ENCODE peak calls at places on chromosomes 1 and 21, in six cellular contexts. E, Y, V, R, K and Z are unnamed samples.

GRCh38 chr1:106268070-106268469 is 788.4 kb upstream of the PRMT6 start:
- DNase-seq in V (peak), R (peak), K (no peak), E (no peak), Y (no peak), Z (no peak)

GRCh38 chr1:205077934-205078311 is 6.3 kb downstream of the TMEM81 start:
- DNase-seq in V (peak), E (no peak), Y (no peak), K (no peak), R (peak), Z (no peak)

GRCh38 chr1:23947366-23947765 is 12.3 kb upstream of the PNRC2 start:
- DNase-seq in K (no peak), Y (no peak), V (no peak), R (no peak), E (no peak), Z (no peak)

GRCh38 chr1:85496881-85497582 is 32.1 kb upstream of the DDAH1 start:
- DNase-seq in V (no peak), R (peak), K (no peak), Y (no peak), E (no peak), Z (no peak)

GRCh38 chr1:235923466-235924008 is 56.8 kb upstream of the LYST start:
- DNase-seq in Y (no peak), R (peak), K (no peak), V (peak), E (no peak), Z (no peak)

GRCh38 chr1:167899253-167899681 is 14.7 kb downstream of the ADCY10 start:
- DNase-seq in Y (no peak), E (peak), R (no peak), K (no peak), V (peak), Z (no peak)

GRCh38 chr1:66943361-66943969 is 18.7 kb downstream of the MIER1 start:
- DNase-seq in V (no peak), E (no peak), R (peak), Y (no peak), K (no peak), Z (no peak)

GRCh38 chr1:41900611-41901444 is 17.9 kb downstream of the HIVEP3 start:
- DNase-seq in E (no peak), R (no peak), K (no peak), V (peak), Y (no peak), Z (no peak)

GRCh38 chr1:210093461-210093860 is 139.1 kb upstream of the SERTAD4 start:
- DNase-seq in E (no peak), V (no peak), K (no peak), Y (no peak), R (no peak), Z (no peak)

GRCh38 chr1:160644399-160644798 is 2.4 kb downstream of the SLAMF1 start:
- DNase-seq in V (no peak), K (no peak), E (no peak), Y (no peak), R (no peak), Z (no peak)

GRCh38 chr1:89465201-89465600 is 59.4 kb upstream of the LRRC8B start:
- DNase-seq in K (no peak), R (no peak), V (no peak), Y (no peak), E (no peak), Z (no peak)

GRCh38 chr1:99579691-99580171 is 66.2 kb upstream of the PALMD start:
- DNase-seq in K (no peak), E (no peak), Y (no peak), V (no peak), R (no peak), Z (no peak)

GRCh38 chr1:156826596-156826995 is 9.9 kb upstream of the SH2D2A start:
- DNase-seq in E (no peak), K (no peak), R (peak), Y (no peak), V (peak), Z (no peak)

GRCh38 chr21:15422761-15423160 is 307.0 kb upstream of the USP25 start:
- DNase-seq in E (no peak), K (no peak), Y (no peak), R (peak), V (peak), Z (no peak)

GRCh38 chr1:153805042-153805745 is 30.0 kb downstream of the SLC27A3 start:
- DNase-seq in E (no peak), R (peak), V (peak), Y (no peak), K (peak), Z (peak)

GRCh38 chr1:70227439-70227838 is 6.3 kb downstream of the SRSF11 start:
- DNase-seq in E (no peak), Y (no peak), R (peak), K (no peak), V (peak), Z (no peak)

GRCh38 chr1:93033785-93034184 is 45.3 kb upstream of the MTF2 start:
- DNase-seq in Y (no peak), E (no peak), K (no peak), V (peak), R (peak), Z (no peak)

GRCh38 chr1:93804412-93804811 is 74.6 kb downstream of the DNTTIP2 start:
- DNase-seq in V (peak), K (peak), Y (no peak), E (no peak), R (peak), Z (peak)

GRCh38 chr1:20037877-20038276 is 32.1 kb upstream of the PLA2G5 start:
- DNase-seq in V (no peak), E (no peak), K (no peak), R (no peak), Y (no peak), Z (no peak)

GRCh38 chr1:173330149-173330951 is 123.2 kb upstream of the TNFSF4 start:
- DNase-seq in V (peak), R (peak), K (no peak), E (no peak), Y (no peak), Z (peak)

GRCh38 chr1:81802601-81803422 is 2.1 kb downstream of the ADGRL2 start:
- DNase-seq in K (no peak), Y (peak), V (peak), R (peak), E (peak), Z (no peak)

GRCh38 chr1:206005234-206005633 is 2.0 kb upstream of the RAB7B start:
- DNase-seq in Y (no peak), K (no peak), R (no peak), E (no peak), V (no peak), Z (no peak)

GRCh38 chr1:13922440-13922839 is 222.5 kb downstream of the PRDM2 start:
- DNase-seq in R (no peak), E (no peak), K (no peak), V (no peak), Y (no peak), Z (no peak)

GRCh38 chr1:54571803-54572202 is 23.8 kb downstream of the ACOT11 start:
- DNase-seq in Y (no peak), K (no peak), V (peak), R (peak), E (no peak), Z (no peak)

GRCh38 chr1:24886241-24886640 is 43.8 kb downstream of the RUNX3 start:
- DNase-seq in R (no peak), K (no peak), Y (no peak), V (no peak), E (no peak), Z (no peak)

GRCh38 chr1:203318229-203318517 is 12.9 kb downstream of the BTG2 start:
- DNase-seq in E (no peak), K (no peak), R (no peak), Y (no peak), V (no peak), Z (no peak)

GRCh38 chr1:203321273-203322052 is 16.1 kb downstream of the BTG2 start:
- DNase-seq in R (no peak), K (no peak), Y (no peak), E (no peak), V (no peak), Z (no peak)

GRCh38 chr1:203322480-203323179 is 17.3 kb downstream of the BTG2 start:
- DNase-seq in E (no peak), K (no peak), Y (peak), V (peak), R (no peak), Z (no peak)

GRCh38 chr1:203323587-203323986 is 18.3 kb downstream of the BTG2 start:
- DNase-seq in E (no peak), K (no peak), R (no peak), V (peak), Y (peak), Z (no peak)

GRCh38 chr1:203320546-203321272 is 15.4 kb downstream of the BTG2 start:
- DNase-seq in V (peak), R (peak), E (no peak), K (no peak), Y (peak), Z (no peak)
- TF ChIP-seq CTCF in V (no peak), R (no peak), E (no peak), K (no peak), Y (no peak), Z (no peak)

DNA sequence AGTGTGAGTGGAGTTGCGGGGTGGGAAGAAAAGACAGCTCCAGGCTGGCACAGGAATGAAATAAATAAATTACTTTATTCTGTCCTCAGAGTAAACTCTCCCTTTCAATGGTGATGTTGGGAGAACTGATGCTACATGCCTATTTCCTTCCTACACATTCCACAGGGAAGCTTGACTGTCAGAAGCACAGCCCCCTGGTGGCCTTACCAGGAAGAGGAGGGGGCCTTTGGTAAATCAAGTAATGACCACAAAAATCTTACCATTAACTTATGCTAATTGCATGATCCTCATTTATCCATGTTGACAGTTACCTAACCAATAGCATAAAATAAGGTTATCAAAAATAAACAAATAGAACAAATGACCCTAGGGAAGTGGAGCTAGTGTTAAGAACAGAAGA is 605.0 kb upstream of the PKN2 start:
- DNase-seq in E (no peak), V (peak), R (peak), K (no peak), Y (no peak), Z (no peak)
- TF ChIP-seq CTCF in E (no peak), V (peak), R (peak), K (peak), Y (no peak), Z (peak)

DNA sequence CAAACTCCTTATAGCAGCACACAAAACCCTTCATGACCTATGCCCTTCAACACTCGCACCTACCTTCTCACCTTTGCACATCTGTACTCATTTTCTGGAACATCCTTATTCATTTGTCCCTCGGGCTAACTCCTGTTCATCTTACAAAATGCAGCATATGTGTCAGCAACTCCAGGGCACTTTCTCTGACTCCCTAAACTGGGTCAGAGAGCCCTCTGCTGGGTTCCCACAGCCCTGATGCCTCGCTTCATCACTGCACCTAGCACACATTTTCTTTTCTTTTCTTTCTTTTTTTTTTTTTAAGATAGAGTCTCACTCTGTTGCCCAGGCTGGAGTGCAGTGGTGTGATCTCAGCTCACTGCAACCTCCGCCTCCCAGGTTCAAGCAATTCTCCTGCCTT is 54.0 kb downstream of the RAB3B start:
- DNase-seq in E (no peak), V (peak), Y (no peak), K (no peak), R (peak), Z (no peak)
- TF ChIP-seq CTCF in E (no peak), V (no peak), Y (no peak), K (peak), R (peak), Z (peak)

DNA sequence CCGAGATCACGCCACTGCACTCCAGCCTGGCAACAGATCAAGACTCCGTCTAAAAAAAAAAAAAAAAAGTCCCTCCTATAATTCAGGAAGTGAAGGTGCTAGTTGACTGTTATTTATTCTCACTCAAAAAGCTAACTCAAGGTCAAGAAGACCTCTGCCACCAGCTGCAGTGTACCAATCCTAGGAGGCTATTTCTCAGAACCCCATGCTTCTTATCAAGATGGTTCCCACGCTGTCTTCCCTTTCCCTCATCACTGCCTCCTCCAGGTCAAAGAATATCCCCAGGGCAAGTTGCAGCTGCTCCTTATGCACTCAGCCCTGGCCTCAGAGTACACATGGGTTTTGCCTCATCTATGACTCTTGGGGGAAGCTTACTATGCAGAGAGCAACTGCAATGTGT is 53.6 kb downstream of the RERE start:
- DNase-seq in R (no peak), K (no peak), Y (no peak), E (no peak), V (peak), Z (no peak)
- TF ChIP-seq CTCF in R (no peak), K (no peak), Y (no peak), E (no peak), V (no peak), Z (no peak)